ENCODE peak calls at places on chromosomes 13 and 19, in eight cellular contexts. One of them, this sample, is unnamed.

GRCh38 chr19:55643003-55643732 is at the start of gene ZNF581:
- DNase-seq in BJ: no peak
- DNase-seq in ovary: peak
- DNase-seq in HL-60: no peak
- DNase-seq in tibial artery: peak
- DNase-seq in activated B cell treated with CpG ODN at 0.5 μM for 24 hours: peak
- DNase-seq in heart right ventricle: peak
- DNase-seq in cardiac muscle cell: peak
- DNase-seq in this sample: no peak

GRCh38 chr19:31348416-31349159 is 648 bp downstream of the TSHZ3 start:
- DNase-seq in BJ: no peak
- DNase-seq in ovary: peak
- DNase-seq in HL-60: no peak
- DNase-seq in tibial artery: no peak
- DNase-seq in activated B cell treated with CpG ODN at 0.5 μM for 24 hours: no peak
- DNase-seq in heart right ventricle: peak
- DNase-seq in cardiac muscle cell: peak
- DNase-seq in this sample: no peak

GRCh38 chr13:21695536-21695935 is 24.7 kb downstream of the FGF9 start:
- DNase-seq in BJ: no peak
- DNase-seq in ovary: no peak
- DNase-seq in HL-60: no peak
- DNase-seq in tibial artery: no peak
- DNase-seq in activated B cell treated with CpG ODN at 0.5 μM for 24 hours: no peak
- DNase-seq in heart right ventricle: no peak
- DNase-seq in cardiac muscle cell: no peak
- DNase-seq in this sample: no peak

GRCh38 chr13:108933061-108933460 is 303.6 kb downstream of the MYO16 start:
- DNase-seq in BJ: no peak
- DNase-seq in ovary: no peak
- DNase-seq in HL-60: no peak
- DNase-seq in tibial artery: no peak
- DNase-seq in activated B cell treated with CpG ODN at 0.5 μM for 24 hours: no peak
- DNase-seq in heart right ventricle: no peak
- DNase-seq in cardiac muscle cell: no peak
- DNase-seq in this sample: no peak

GRCh38 chr13:96018135-96018534 is 35.1 kb downstream of the UGGT2 start:
- DNase-seq in BJ: no peak
- DNase-seq in ovary: no peak
- DNase-seq in HL-60: no peak
- DNase-seq in tibial artery: no peak
- DNase-seq in activated B cell treated with CpG ODN at 0.5 μM for 24 hours: no peak
- DNase-seq in heart right ventricle: no peak
- DNase-seq in cardiac muscle cell: no peak
- DNase-seq in this sample: no peak

GRCh38 chr13:112071011-112071901 is 4.3 kb downstream of the SOX1 start:
- DNase-seq in BJ: no peak
- DNase-seq in ovary: no peak
- DNase-seq in HL-60: no peak
- DNase-seq in tibial artery: no peak
- DNase-seq in activated B cell treated with CpG ODN at 0.5 μM for 24 hours: no peak
- DNase-seq in heart right ventricle: no peak
- DNase-seq in cardiac muscle cell: no peak
- DNase-seq in this sample: no peak

GRCh38 chr19:52237771-52238400 is 31.5 kb upstream of the ZNF766 start:
- DNase-seq in BJ: peak
- DNase-seq in ovary: peak
- DNase-seq in HL-60: peak
- DNase-seq in tibial artery: peak
- DNase-seq in activated B cell treated with CpG ODN at 0.5 μM for 24 hours: peak
- DNase-seq in heart right ventricle: peak
- DNase-seq in cardiac muscle cell: peak
- DNase-seq in this sample: peak

GRCh38 chr13:35768551-35768950 is 292.1 kb upstream of the MAB21L1 start:
- DNase-seq in BJ: peak
- DNase-seq in ovary: no peak
- DNase-seq in HL-60: no peak
- DNase-seq in tibial artery: no peak
- DNase-seq in activated B cell treated with CpG ODN at 0.5 μM for 24 hours: no peak
- DNase-seq in heart right ventricle: no peak
- DNase-seq in cardiac muscle cell: no peak
- DNase-seq in this sample: no peak

GRCh38 chr19:19064098-19064722 is 416 bp downstream of the SLC25A42 start:
- DNase-seq in BJ: no peak
- DNase-seq in ovary: no peak
- DNase-seq in HL-60: peak
- DNase-seq in tibial artery: no peak
- DNase-seq in activated B cell treated with CpG ODN at 0.5 μM for 24 hours: peak
- DNase-seq in heart right ventricle: peak
- DNase-seq in cardiac muscle cell: no peak
- DNase-seq in this sample: no peak

GRCh38 chr13:99987180-99988047 is 5.8 kb downstream of the ZIC2 start:
- DNase-seq in BJ: no peak
- DNase-seq in ovary: no peak
- DNase-seq in HL-60: no peak
- DNase-seq in tibial artery: no peak
- DNase-seq in activated B cell treated with CpG ODN at 0.5 μM for 24 hours: no peak
- DNase-seq in heart right ventricle: no peak
- DNase-seq in cardiac muscle cell: peak
- DNase-seq in this sample: no peak

GRCh38 chr13:48962281-48962680 is 13.4 kb upstream of the FNDC3A start:
- DNase-seq in BJ: no peak
- DNase-seq in ovary: no peak
- DNase-seq in HL-60: no peak
- DNase-seq in tibial artery: no peak
- DNase-seq in activated B cell treated with CpG ODN at 0.5 μM for 24 hours: no peak
- DNase-seq in heart right ventricle: no peak
- DNase-seq in cardiac muscle cell: no peak
- DNase-seq in this sample: no peak

GRCh38 chr19:38319421-38320258 is at the start of gene KCNK6:
- DNase-seq in BJ: no peak
- DNase-seq in ovary: peak
- DNase-seq in HL-60: peak
- DNase-seq in tibial artery: peak
- DNase-seq in activated B cell treated with CpG ODN at 0.5 μM for 24 hours: peak
- DNase-seq in heart right ventricle: peak
- DNase-seq in cardiac muscle cell: peak
- DNase-seq in this sample: peak

GRCh38 chr13:75788494-75788991 is 152.4 kb downstream of the LMO7 start:
- DNase-seq in BJ: peak
- DNase-seq in ovary: no peak
- DNase-seq in HL-60: no peak
- DNase-seq in tibial artery: no peak
- DNase-seq in activated B cell treated with CpG ODN at 0.5 μM for 24 hours: no peak
- DNase-seq in heart right ventricle: peak
- DNase-seq in cardiac muscle cell: no peak
- DNase-seq in this sample: no peak

GRCh38 chr13:80131204-80131603 is 209.7 kb downstream of the SPRY2 start:
- DNase-seq in BJ: no peak
- DNase-seq in ovary: peak
- DNase-seq in HL-60: no peak
- DNase-seq in tibial artery: peak
- DNase-seq in activated B cell treated with CpG ODN at 0.5 μM for 24 hours: no peak
- DNase-seq in heart right ventricle: peak
- DNase-seq in cardiac muscle cell: peak
- DNase-seq in this sample: no peak

GRCh38 chr13:106477303-106477702 is 58.2 kb downstream of the EFNB2 start:
- DNase-seq in BJ: no peak
- DNase-seq in ovary: no peak
- DNase-seq in HL-60: no peak
- DNase-seq in tibial artery: no peak
- DNase-seq in activated B cell treated with CpG ODN at 0.5 μM for 24 hours: no peak
- DNase-seq in heart right ventricle: no peak
- DNase-seq in cardiac muscle cell: no peak
- DNase-seq in this sample: no peak

GRCh38 chr13:28181413-28181812 is 43.1 kb downstream of the PAN3 start:
- DNase-seq in BJ: peak
- DNase-seq in ovary: no peak
- DNase-seq in HL-60: no peak
- DNase-seq in tibial artery: no peak
- DNase-seq in activated B cell treated with CpG ODN at 0.5 μM for 24 hours: no peak
- DNase-seq in heart right ventricle: no peak
- DNase-seq in cardiac muscle cell: no peak
- DNase-seq in this sample: no peak

GRCh38 chr19:41627966-41628675 is 1.2 kb upstream of the CEACAM4 start:
- DNase-seq in BJ: no peak
- DNase-seq in ovary: no peak
- DNase-seq in HL-60: no peak
- DNase-seq in tibial artery: no peak
- DNase-seq in activated B cell treated with CpG ODN at 0.5 μM for 24 hours: no peak
- DNase-seq in heart right ventricle: no peak
- DNase-seq in cardiac muscle cell: no peak
- DNase-seq in this sample: no peak

GRCh38 chr19:12995596-12996541 is 594 bp downstream of the NFIX start:
- DNase-seq in BJ: no peak
- DNase-seq in ovary: peak
- DNase-seq in HL-60: peak
- DNase-seq in tibial artery: no peak
- DNase-seq in activated B cell treated with CpG ODN at 0.5 μM for 24 hours: no peak
- DNase-seq in heart right ventricle: peak
- DNase-seq in cardiac muscle cell: no peak
- DNase-seq in this sample: no peak

GRCh38 chr13:33150662-33151061 is 134.4 kb downstream of the KL start:
- DNase-seq in BJ: no peak
- DNase-seq in ovary: no peak
- DNase-seq in HL-60: no peak
- DNase-seq in tibial artery: no peak
- DNase-seq in activated B cell treated with CpG ODN at 0.5 μM for 24 hours: no peak
- DNase-seq in heart right ventricle: no peak
- DNase-seq in cardiac muscle cell: no peak
- DNase-seq in this sample: no peak

GRCh38 chr13:33152389-33152788 is 133.2 kb downstream of the STARD13 start:
- DNase-seq in BJ: no peak
- DNase-seq in ovary: no peak
- DNase-seq in HL-60: no peak
- DNase-seq in tibial artery: no peak
- DNase-seq in activated B cell treated with CpG ODN at 0.5 μM for 24 hours: no peak
- DNase-seq in heart right ventricle: no peak
- DNase-seq in cardiac muscle cell: no peak
- DNase-seq in this sample: no peak

GRCh38 chr13:33150146-33150545 is 133.9 kb downstream of the KL start:
- DNase-seq in BJ: no peak
- DNase-seq in ovary: no peak
- DNase-seq in HL-60: no peak
- DNase-seq in tibial artery: no peak
- DNase-seq in activated B cell treated with CpG ODN at 0.5 μM for 24 hours: no peak
- DNase-seq in heart right ventricle: no peak
- DNase-seq in cardiac muscle cell: no peak
- DNase-seq in this sample: no peak

GRCh38 chr13:33154911-33155310 is 130.6 kb downstream of the STARD13 start:
- DNase-seq in BJ: no peak
- DNase-seq in ovary: no peak
- DNase-seq in HL-60: no peak
- DNase-seq in tibial artery: no peak
- DNase-seq in activated B cell treated with CpG ODN at 0.5 μM for 24 hours: no peak
- DNase-seq in heart right ventricle: no peak
- DNase-seq in cardiac muscle cell: no peak
- DNase-seq in this sample: no peak

GRCh38 chr13:33153421-33154381 is 131.9 kb downstream of the STARD13 start:
- DNase-seq in BJ: no peak
- DNase-seq in ovary: no peak
- DNase-seq in HL-60: no peak
- DNase-seq in tibial artery: peak
- DNase-seq in activated B cell treated with CpG ODN at 0.5 μM for 24 hours: no peak
- DNase-seq in heart right ventricle: peak
- DNase-seq in cardiac muscle cell: no peak
- DNase-seq in this sample: no peak
- TF ChIP-seq CTCF in BJ: no peak
- TF ChIP-seq CTCF in ovary: no peak
- TF ChIP-seq CTCF in HL-60: no peak
- TF ChIP-seq CTCF in tibial artery: no peak
- TF ChIP-seq CTCF in activated B cell treated with CpG ODN at 0.5 μM for 24 hours: no peak
- TF ChIP-seq CTCF in heart right ventricle: peak
- TF ChIP-seq CTCF in cardiac muscle cell: peak
- TF ChIP-seq CTCF in this sample: no peak

GRCh38 chr19:49590071-49590970 is 661 bp upstream of the PRR12 start:
- DNase-seq in BJ: peak
- DNase-seq in ovary: peak
- DNase-seq in HL-60: peak
- DNase-seq in tibial artery: peak
- DNase-seq in activated B cell treated with CpG ODN at 0.5 μM for 24 hours: peak
- DNase-seq in heart right ventricle: peak
- DNase-seq in cardiac muscle cell: peak
- DNase-seq in this sample: peak
- TF ChIP-seq CTCF in BJ: peak
- TF ChIP-seq CTCF in ovary: peak
- TF ChIP-seq CTCF in HL-60: no peak
- TF ChIP-seq CTCF in tibial artery: no peak
- TF ChIP-seq CTCF in activated B cell treated with CpG ODN at 0.5 μM for 24 hours: no peak
- TF ChIP-seq CTCF in heart right ventricle: peak
- TF ChIP-seq CTCF in cardiac muscle cell: peak
- TF ChIP-seq CTCF in this sample: no peak

GRCh38 chr19:45404557-45405434 is at the start of gene PPP1R13L:
- DNase-seq in BJ: no peak
- DNase-seq in ovary: peak
- DNase-seq in HL-60: no peak
- DNase-seq in tibial artery: peak
- DNase-seq in activated B cell treated with CpG ODN at 0.5 μM for 24 hours: no peak
- DNase-seq in heart right ventricle: peak
- DNase-seq in cardiac muscle cell: peak
- DNase-seq in this sample: peak

GRCh38 chr19:45401815-45402468 is 2.9 kb downstream of the PPP1R13L start:
- DNase-seq in BJ: no peak
- DNase-seq in ovary: no peak
- DNase-seq in HL-60: no peak
- DNase-seq in tibial artery: no peak
- DNase-seq in activated B cell treated with CpG ODN at 0.5 μM for 24 hours: no peak
- DNase-seq in heart right ventricle: no peak
- DNase-seq in cardiac muscle cell: no peak
- DNase-seq in this sample: no peak

GRCh38 chr19:45403781-45404556 is 900 bp downstream of the PPP1R13L start:
- DNase-seq in BJ: no peak
- DNase-seq in ovary: peak
- DNase-seq in HL-60: no peak
- DNase-seq in tibial artery: no peak
- DNase-seq in activated B cell treated with CpG ODN at 0.5 μM for 24 hours: peak
- DNase-seq in heart right ventricle: peak
- DNase-seq in cardiac muscle cell: peak
- DNase-seq in this sample: no peak

GRCh38 chr19:45403272-45403671 is 1.6 kb downstream of the PPP1R13L start:
- DNase-seq in BJ: no peak
- DNase-seq in ovary: no peak
- DNase-seq in HL-60: no peak
- DNase-seq in tibial artery: no peak
- DNase-seq in activated B cell treated with CpG ODN at 0.5 μM for 24 hours: no peak
- DNase-seq in heart right ventricle: no peak
- DNase-seq in cardiac muscle cell: no peak
- DNase-seq in this sample: no peak

GRCh38 chr19:45402469-45403070 is 2.3 kb downstream of the PPP1R13L start:
- DNase-seq in BJ: no peak
- DNase-seq in ovary: peak
- DNase-seq in HL-60: no peak
- DNase-seq in tibial artery: no peak
- DNase-seq in activated B cell treated with CpG ODN at 0.5 μM for 24 hours: peak
- DNase-seq in heart right ventricle: no peak
- DNase-seq in cardiac muscle cell: peak
- DNase-seq in this sample: no peak
- TF ChIP-seq CTCF in BJ: peak
- TF ChIP-seq CTCF in ovary: no peak
- TF ChIP-seq CTCF in HL-60: no peak
- TF ChIP-seq CTCF in tibial artery: no peak
- TF ChIP-seq CTCF in activated B cell treated with CpG ODN at 0.5 μM for 24 hours: no peak
- TF ChIP-seq CTCF in heart right ventricle: peak
- TF ChIP-seq CTCF in cardiac muscle cell: no peak
- TF ChIP-seq CTCF in this sample: peak

GRCh38 chr13:52899206-52899605 is 50.8 kb upstream of the PCDH8 start:
- DNase-seq in BJ: no peak
- DNase-seq in ovary: no peak
- DNase-seq in HL-60: no peak
- DNase-seq in tibial artery: no peak
- DNase-seq in activated B cell treated with CpG ODN at 0.5 μM for 24 hours: no peak
- DNase-seq in heart right ventricle: no peak
- DNase-seq in cardiac muscle cell: no peak
- DNase-seq in this sample: no peak
- TF ChIP-seq CTCF in BJ: no peak
- TF ChIP-seq CTCF in ovary: no peak
- TF ChIP-seq CTCF in HL-60: no peak
- TF ChIP-seq CTCF in tibial artery: no peak
- TF ChIP-seq CTCF in activated B cell treated with CpG ODN at 0.5 μM for 24 hours: no peak
- TF ChIP-seq CTCF in heart right ventricle: no peak
- TF ChIP-seq CTCF in cardiac muscle cell: no peak
- TF ChIP-seq CTCF in this sample: no peak